ENCODE peak calls at places on chromosomes 12 and 14, in nine cellular contexts. B is Panc1; C is psoas muscle; E is pancreas; P is K562; V is heart left ventricle; H is HCT116; S is CD4-positive, CD25-positive, alpha-beta regulatory T cell; O is left lung. K is an unnamed sample. For H3K27me3 and H3K4me1, the result is how much of the 10 kb centered on the place peaks cover.

GRCh38 chr12:23472329-23472971 is 477.0 kb downstream of the SOX5 start:
- ATAC-seq in B (no peak), C (no peak), E (no peak), P (peak), V (no peak), H (no peak), S (no peak), O (peak), K (no peak)

GRCh38 chr14:21072102-21072501 is 2.0 kb downstream of the ARHGEF40 start:
- ATAC-seq in B (no peak), C (no peak), E (no peak), P (no peak), V (no peak), H (no peak), S (no peak), O (peak), K (peak)

GRCh38 chr12:40145896-40146295 is 40.0 kb upstream of the SLC2A13 start:
- ATAC-seq in B (no peak), C (no peak), E (no peak), P (no peak), V (no peak), H (no peak), S (no peak), O (no peak), K (peak)

GRCh38 chr12:93156091-93156490 is 221.6 kb upstream of the NUDT4 start:
- ATAC-seq in B (no peak), C (no peak), E (peak), P (no peak), V (peak), H (no peak), S (no peak), O (no peak), K (peak)

GRCh38 chr12:109309441-109310246 is 560 bp upstream of the FOXN4 start:
- ATAC-seq in B (peak), C (no peak), E (peak), P (peak), V (no peak), H (peak), S (no peak), O (peak), K (peak)

GRCh38 chr12:10901427-10901826 is 7.9 kb downstream of the TAS2R13 start:
- ATAC-seq in B (no peak), C (no peak), E (no peak), P (peak), V (no peak), H (peak), S (no peak), O (peak), K (no peak)

GRCh38 chr12:62955678-62956077 is 20.7 kb upstream of the PPM1H start:
- ATAC-seq in B (no peak), C (no peak), E (no peak), P (peak), V (no peak), H (no peak), S (no peak), O (no peak), K (no peak)

GRCh38 chr12:79299447-79300198 is 391.1 kb downstream of the PAWR start:
- ATAC-seq in B (no peak), C (no peak), E (no peak), P (no peak), V (no peak), H (no peak), S (no peak), O (no peak), K (no peak)

GRCh38 chr12:9615420-9616135 is 7.9 kb upstream of the KLRB1 start:
- ATAC-seq in B (no peak), C (no peak), E (no peak), P (no peak), V (no peak), H (no peak), S (peak), O (no peak), K (no peak)

GRCh38 chr12:4859478-4860210 is 50.1 kb upstream of the KCNA1 start:
- ATAC-seq in B (no peak), C (no peak), E (no peak), P (no peak), V (no peak), H (no peak), S (no peak), O (no peak), K (no peak)

GRCh38 chr12:50960130-50960529 is 7.8 kb downstream of the HIGD1C start:
- ATAC-seq in B (no peak), C (no peak), E (no peak), P (no peak), V (no peak), H (no peak), S (no peak), O (peak), K (no peak)

GRCh38 chr12:94384030-94384429 is 75.6 kb downstream of the CEP83 start:
- ATAC-seq in B (no peak), C (no peak), E (no peak), P (no peak), V (no peak), H (no peak), S (no peak), O (no peak), K (no peak)

GRCh38 chr12:102548543-102548942 is 68.2 kb upstream of the IGF1 start:
- ATAC-seq in B (no peak), C (no peak), E (peak), P (no peak), V (peak), H (no peak), S (no peak), O (no peak), K (no peak)

GRCh38 chr14:101456246-101457159 is 104.8 kb upstream of the DIO3 start:
- ATAC-seq in B (no peak), C (no peak), E (no peak), P (no peak), V (no peak), H (no peak), S (no peak), O (no peak), K (no peak)
- H3K27me3 ChIP-seq in B (under half), C (under half), E (under half), P (under half), V (half or more), H (under half), S (under half), O (half or more), K (half or more)

DNA sequence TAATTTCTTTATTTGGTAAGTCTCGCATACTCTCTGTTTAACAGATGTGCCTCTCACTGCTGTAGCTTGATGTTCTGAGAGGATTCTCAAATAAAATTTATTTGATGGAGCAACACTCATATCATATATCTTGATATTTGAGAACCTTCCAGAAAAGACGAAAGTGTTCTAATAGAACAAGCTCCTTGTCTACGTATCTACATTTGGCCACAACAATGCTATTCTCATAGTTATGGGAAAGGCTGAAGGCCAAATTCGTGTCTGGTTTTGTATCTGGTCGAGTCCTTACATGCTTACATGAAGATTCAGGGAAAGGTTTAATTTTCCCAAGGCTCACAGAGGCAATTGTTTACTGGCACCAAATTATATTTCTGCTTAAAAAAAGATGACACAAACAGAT is 186.7 kb upstream of the SLC38A2 start:
- ATAC-seq in B (no peak), C (peak), E (no peak), P (no peak), V (no peak), H (no peak), S (no peak), O (no peak), K (no peak)
- H3K4me3 ChIP-seq in B (no peak), C (no peak), E (no peak), P (no peak), V (no peak), H (no peak), S (no peak), O (no peak), K (no peak)

GRCh38 chr14:61042220-61042619 is 61.2 kb downstream of the SLC38A6 start:
- ATAC-seq in B (no peak), C (no peak), E (no peak), P (no peak), V (no peak), H (no peak), S (no peak), O (no peak), K (no peak)

GRCh38 chr14:61041704-61042103 is 60.7 kb downstream of the SLC38A6 start:
- ATAC-seq in B (no peak), C (no peak), E (no peak), P (no peak), V (no peak), H (no peak), S (no peak), O (no peak), K (no peak)

GRCh38 chr14:61048640-61049039 is 67.6 kb downstream of the SLC38A6 start:
- ATAC-seq in B (no peak), C (no peak), E (no peak), P (no peak), V (no peak), H (no peak), S (no peak), O (no peak), K (peak)

DNA sequence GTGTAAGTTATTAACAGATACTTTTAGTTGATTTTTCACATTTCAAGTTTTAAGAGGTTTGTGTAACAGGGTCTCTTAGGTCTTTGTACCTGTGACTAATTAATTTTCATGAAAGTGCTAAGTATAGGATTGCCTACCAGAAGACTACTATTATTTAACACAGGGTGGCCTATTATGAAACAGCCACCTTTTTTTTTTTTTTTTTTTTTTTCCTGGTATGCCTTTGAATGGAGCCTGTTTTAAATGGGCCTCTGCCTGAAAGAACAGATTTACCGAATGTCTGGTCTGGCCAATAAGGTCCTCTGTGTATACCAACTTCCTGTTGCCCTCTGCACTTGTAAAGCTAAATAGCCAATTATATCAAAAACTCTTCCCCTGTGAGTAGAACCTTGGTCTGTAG is 62.5 kb downstream of the SLC38A6 start:
- ATAC-seq in B (no peak), C (no peak), E (no peak), P (no peak), V (no peak), H (no peak), S (no peak), O (no peak), K (no peak)
- H3K4me1 ChIP-seq in B (under half), C (under half), E (under half), P (under half), V (under half), H (under half), S (under half), O (under half), K (under half)

DNA sequence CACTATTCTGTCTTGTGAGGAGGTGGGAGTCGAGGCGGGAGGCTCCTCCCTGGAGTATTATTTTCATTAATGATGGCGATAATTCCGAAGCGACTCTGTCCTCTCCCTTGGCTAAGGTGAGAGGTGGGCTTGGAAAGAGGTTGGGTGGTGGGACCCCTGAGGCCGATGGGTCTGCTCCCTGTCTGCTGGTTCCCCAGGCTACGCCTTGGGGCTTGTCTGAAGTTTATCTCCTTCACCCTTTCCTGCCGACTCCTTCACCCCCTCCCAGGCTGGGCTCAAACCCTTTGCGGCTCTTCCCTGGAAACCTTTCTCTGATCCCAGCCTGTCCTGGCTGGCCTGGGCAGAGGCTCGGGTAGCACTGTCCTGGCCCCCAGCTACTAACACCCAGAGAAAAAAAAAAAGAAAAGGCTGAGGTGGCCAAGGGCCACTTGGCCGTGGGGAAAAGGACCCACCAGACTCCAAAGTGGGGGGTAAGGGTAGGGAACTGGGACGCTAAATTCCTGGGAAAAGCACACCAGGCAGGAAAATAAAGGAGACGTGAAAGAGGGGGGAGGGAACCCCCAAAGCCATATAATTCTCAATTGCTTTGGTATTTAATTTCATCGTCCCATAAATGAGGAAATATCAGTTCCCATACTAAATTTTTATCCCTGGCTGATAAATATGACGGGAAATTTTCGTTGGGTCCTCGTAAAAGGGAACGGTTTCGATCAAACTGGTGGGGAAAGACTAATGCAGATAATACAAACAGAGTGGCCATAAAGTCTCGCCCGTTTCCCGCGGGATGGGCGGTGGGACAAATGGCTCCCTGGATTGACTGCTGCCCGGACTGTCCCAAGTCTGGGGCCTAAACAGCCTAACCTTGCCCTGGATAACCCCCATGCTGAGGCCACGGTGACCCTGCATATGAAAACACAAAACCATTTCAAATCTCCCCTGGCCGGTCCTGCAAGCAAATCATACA is 2.0 kb upstream of the HOXC10 start:
- ATAC-seq in B (no peak), C (no peak), E (no peak), P (no peak), V (no peak), H (no peak), S (no peak), O (no peak), K (no peak)
- H3K27me3 ChIP-seq in B (under half), C (under half), E (half or more), P (under half), V (half or more), H (under half), S (half or more), O (half or more), K (half or more)

DNA sequence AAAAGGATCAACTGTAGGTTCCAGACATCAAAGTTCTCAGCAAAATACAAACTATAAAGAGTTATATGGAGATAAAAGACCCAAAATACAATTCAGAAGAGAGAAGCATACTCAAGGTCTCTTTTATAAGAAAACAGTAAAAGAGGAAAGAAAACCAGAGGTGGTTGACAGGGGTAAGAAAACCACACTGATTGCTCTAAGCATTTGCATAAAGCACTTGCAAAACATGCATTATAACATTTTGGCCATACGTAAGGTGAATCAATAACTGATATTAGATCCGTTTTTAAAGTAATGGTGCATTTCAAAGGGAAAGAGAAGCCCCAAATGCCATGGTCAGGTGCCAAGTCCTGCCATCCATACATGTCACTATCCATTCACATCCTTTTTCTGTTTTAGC is 5.9 kb downstream of the DDHD1 start:
- ATAC-seq in B (no peak), C (no peak), E (no peak), P (no peak), V (no peak), H (no peak), S (no peak), O (no peak), K (no peak)
- H3K4me3 ChIP-seq in B (no peak), C (no peak), E (no peak), P (no peak), V (no peak), H (no peak), S (peak), O (no peak), K (no peak)

K was measured in gastroesophageal sphincter.